ENCODE peak calls at places on chromosomes 3 and 15, in eight cellular contexts. S is AG04449, Q is Panc1, D is uterus, E is pancreas, U is fibroblast of mammary gland, F is astrocyte of the spinal cord, C is retinal pigment epithelial cell. A is an unnamed sample.

GRCh38 chr3:73733796-73734195 is 109.1 kb upstream of the PDZRN3 start:
- DNase-seq in U (no peak), C (no peak), S (no peak), D (no peak), F (no peak), E (no peak), Q (no peak), A (no peak)

GRCh38 chr3:153284282-153284938 is 122.4 kb downstream of the RAP2B start:
- DNase-seq in F (peak; percentile 85), E (no peak), Q (no peak), C (peak; percentile 67), S (peak; percentile 72), U (peak; percentile 92), D (peak; percentile 72), A (no peak)

GRCh38 chr15:42367041-42367440 is 7.7 kb downstream of the CAPN3 start:
- DNase-seq in S (no peak), C (no peak), F (no peak), D (no peak), Q (no peak), E (no peak), U (peak; percentile 19), A (no peak)

GRCh38 chr15:25246641-25247417 is 192.0 kb downstream of the UBE3A start:
- DNase-seq in E (no peak), C (no peak), Q (no peak), U (no peak), D (no peak), F (no peak), S (no peak), A (peak; percentile 36)

GRCh38 chr3:151724846-151725562 is 8.7 kb upstream of the AADACL2 start:
- DNase-seq in C (no peak), F (no peak), Q (no peak), D (no peak), S (no peak), U (peak; percentile 13), E (no peak), A (no peak)

GRCh38 chr15:91853501-91853967 is at the start of gene SLCO3A1:
- DNase-seq in U (peak; percentile 30), D (peak; percentile 77), S (no peak), E (peak; percentile 69), F (peak; percentile 44), C (no peak), Q (no peak), A (peak; percentile 44)

GRCh38 chr3:34859741-34860140 is 779.6 kb upstream of the ARPP21 start:
- DNase-seq in E (no peak), F (peak; percentile 77), S (peak; percentile 9), Q (no peak), U (no peak), C (no peak), D (no peak), A (no peak)

GRCh38 chr15:39181901-39182300 is 399.0 kb upstream of the THBS1 start:
- DNase-seq in U (peak; percentile 70), S (no peak), C (no peak), Q (no peak), E (no peak), F (no peak), D (no peak), A (no peak)

GRCh38 chr3:105613120-105613519 is 246.4 kb downstream of the ALCAM start:
- DNase-seq in U (peak; percentile 22), E (no peak), F (no peak), C (no peak), S (no peak), Q (no peak), D (no peak), A (no peak)

GRCh38 chr3:124227150-124227630 is 235.3 kb upstream of the ROPN1 start:
- DNase-seq in E (no peak), U (no peak), F (no peak), S (no peak), D (no peak), C (no peak), Q (no peak), A (no peak)

GRCh38 chr15:60315878-60316277 is 81.9 kb downstream of the ANXA2 start:
- DNase-seq in Q (no peak), C (no peak), E (no peak), U (no peak), S (no peak), F (no peak), D (no peak), A (no peak)

GRCh38 chr3:54870423-54870822 is 57.4 kb downstream of the LRTM1 start:
- DNase-seq in D (peak; percentile 28), U (peak; percentile 98), Q (no peak), C (peak; percentile 55), S (peak; percentile 96), F (peak; percentile 96), E (no peak), A (no peak)

GRCh38 chr3:54822206-54822605 is 105.7 kb downstream of the LRTM1 start:
- DNase-seq in E (no peak), Q (no peak), U (peak; percentile 6), F (peak; percentile 49), C (no peak), D (no peak), S (no peak), A (peak; percentile 18)

GRCh38 chr3:189363856-189364255 is 192.1 kb downstream of the TPRG1 start:
- DNase-seq in S (no peak), F (peak; percentile 50), D (no peak), E (no peak), C (no peak), U (peak; percentile 55), Q (no peak), A (no peak)

GRCh38 chr3:71681224-71681668 is 44.0 kb downstream of the EIF4E3 start:
- DNase-seq in E (peak; percentile 43), C (no peak), S (peak; percentile 17), D (peak; percentile 59), F (peak; percentile 74), U (peak; percentile 86), Q (peak; percentile 7), A (peak; percentile 74)

GRCh38 chr3:194270627-194271458 is 80.3 kb downstream of the CPN2 start:
- DNase-seq in E (peak; percentile 91), C (peak; percentile 85), F (peak; percentile 55), D (peak; percentile 78), Q (no peak), U (peak; percentile 77), S (no peak), A (peak; percentile 94)

GRCh38 chr3:52090131-52090548 is 33.8 kb upstream of the DUSP7 start:
- DNase-seq in U (peak; percentile 87), Q (no peak), S (peak; percentile 83), F (peak; percentile 97), D (peak; percentile 67), E (no peak), C (peak; percentile 55), A (no peak)

GRCh38 chr3:60743631-60744164 is 507.6 kb downstream of the FHIT start:
- DNase-seq in E (no peak), C (no peak), D (no peak), Q (no peak), U (no peak), S (no peak), F (peak; percentile 58), A (no peak)

GRCh38 chr3:64533565-64534317 is 154.1 kb downstream of the ADAMTS9 start:
- DNase-seq in Q (peak; percentile 38), C (peak; percentile 73), D (peak; percentile 92), U (peak; percentile 88), F (peak; percentile 90), S (peak; percentile 14), E (peak; percentile 82), A (peak; percentile 85)
- H3K4me3 ChIP-seq in Q (no peak overlapping the region), C (no peak overlapping the region), D (no peak overlapping the region), U (no peak overlapping the region), F (no peak overlapping the region), S (no peak overlapping the region), E (no peak overlapping the region), A (peak overlapping the region; percentile 24)

GRCh38 chr15:58748040-58748786 is 1.3 kb downstream of the ADAM10 start:
- DNase-seq in U (no peak), F (peak; percentile 19), S (no peak), C (no peak), D (no peak), E (no peak), Q (no peak), A (no peak)

GRCh38 chr15:58749532-58750337 is at the start of gene ADAM10:
- DNase-seq in E (peak; percentile 99), U (peak; percentile 98), Q (peak; percentile 96), C (peak; percentile 94), D (peak; percentile 98), F (peak; percentile 100), S (peak; percentile 84), A (peak; percentile 98)

GRCh38 chr15:58743161-58743502 is 6.4 kb downstream of the ADAM10 start:
- DNase-seq in U (no peak), E (no peak), Q (no peak), F (no peak), D (no peak), S (no peak), C (no peak), A (no peak)

GRCh38 chr15:58748787-58749531 is 548 bp downstream of the ADAM10 start:
- DNase-seq in U (no peak), F (peak; percentile 44), S (no peak), Q (no peak), C (no peak), E (peak; percentile 60), D (peak; percentile 41), A (peak; percentile 48)

GRCh38 chr15:58746174-58746573 is 3.3 kb downstream of the ADAM10 start:
- DNase-seq in S (no peak), D (no peak), Q (no peak), F (no peak), E (no peak), C (no peak), U (no peak), A (no peak)
- H3K4me3 ChIP-seq in S (no peak overlapping the region), D (no peak overlapping the region), Q (no peak overlapping the region), F (no peak overlapping the region), E (no peak overlapping the region), C (no peak overlapping the region), U (no peak overlapping the region), A (no peak overlapping the region)

DNA sequence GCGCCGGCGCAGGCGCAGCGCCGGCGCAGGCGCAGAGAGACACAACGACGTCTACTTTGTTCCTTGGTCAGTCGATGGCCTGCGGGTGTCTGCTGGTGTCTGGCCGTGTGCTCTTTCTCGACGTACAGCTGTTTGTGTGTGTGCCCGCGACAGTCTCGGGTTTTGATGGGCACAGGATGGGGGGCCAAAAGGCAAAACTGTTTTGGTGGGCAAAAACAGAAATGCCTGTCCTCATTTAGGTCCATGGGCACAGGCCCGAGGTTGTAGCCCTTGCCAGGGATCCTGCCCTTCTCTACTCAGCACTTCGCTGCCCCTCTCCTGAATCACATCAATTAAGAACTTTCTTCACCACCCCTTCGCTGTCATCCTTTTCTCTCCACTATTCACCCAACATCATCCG is 184.8 kb upstream of the CHL1 start:
- DNase-seq in Q (no peak), S (no peak), U (no peak), F (no peak), D (no peak), E (peak; percentile 26), C (no peak), A (no peak)
- H3K4me3 ChIP-seq in Q (no peak overlapping the region), S (no peak overlapping the region), U (no peak overlapping the region), F (peak overlapping the region; percentile 21), D (no peak overlapping the region), E (no peak overlapping the region), C (no peak overlapping the region), A (no peak overlapping the region)

DNA sequence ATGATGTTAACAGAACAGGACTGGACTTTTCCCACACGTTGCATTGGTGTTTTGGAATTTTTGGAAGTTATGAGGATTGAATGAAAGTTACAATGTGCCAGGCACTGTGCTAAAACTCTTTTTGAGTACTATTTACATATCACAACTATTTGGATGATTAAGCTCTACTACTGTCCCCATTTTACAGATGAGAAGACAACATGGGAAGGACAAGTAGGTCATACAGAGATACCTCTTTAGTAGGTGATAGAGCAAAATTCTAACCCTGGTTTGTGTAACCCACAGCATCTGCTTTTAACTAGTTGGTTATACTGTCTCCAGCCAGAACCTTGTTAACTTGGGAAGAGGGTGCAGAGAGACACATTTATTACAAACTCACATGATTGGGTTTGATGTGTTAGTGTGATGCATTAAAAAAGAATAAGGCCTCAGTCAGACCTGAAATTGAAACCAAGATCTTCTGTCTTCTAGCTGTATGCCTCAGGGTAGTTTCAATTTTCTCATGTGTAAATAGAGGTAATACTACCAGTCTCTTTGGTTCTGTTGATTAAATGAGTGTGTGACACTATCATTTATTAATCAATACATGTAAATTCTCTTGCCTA is 1.4 kb downstream of the NDUFB4 start:
- DNase-seq in F (no peak), Q (no peak), C (no peak), D (no peak), E (no peak), U (no peak), S (no peak), A (no peak)
- H3K4me3 ChIP-seq in F (peak overlapping the region; percentile 90), Q (peak overlapping the region; percentile 95), C (peak overlapping the region; percentile 87), D (no peak overlapping the region), E (peak overlapping the region; percentile 70), U (peak overlapping the region; percentile 20), S (no peak overlapping the region), A (peak overlapping the region; percentile 66)